ENCODE peak calls at places on chromosomes 1 and 21, in six cellular contexts. One of them, this sample, is unnamed.

GRCh38 chr1:172125812-172126430 is 284.6 kb downstream of the DNM3 start:
- DNase-seq in suprapubic skin: no peak
- DNase-seq in CD8-positive, alpha-beta T cell: no peak
- DNase-seq in cardiac muscle cell: no peak
- DNase-seq in stimulated activated CD4-positive, alpha-beta T cell treated with anti-CD3 and anti-CD28 coated beads, Interleukin-4, amount 100 ng/mL, for 24 hours: no peak
- DNase-seq in hypothalamus: no peak
- DNase-seq in this sample: no peak

GRCh38 chr1:61955261-61955660 is 213.0 kb downstream of the PATJ start:
- DNase-seq in suprapubic skin: no peak
- DNase-seq in CD8-positive, alpha-beta T cell: no peak
- DNase-seq in hypothalamus: no peak
- DNase-seq in stimulated activated CD4-positive, alpha-beta T cell treated with anti-CD3 and anti-CD28 coated beads, Interleukin-4, amount 100 ng/mL, for 24 hours: no peak
- DNase-seq in cardiac muscle cell: no peak
- DNase-seq in this sample: no peak

GRCh38 chr1:120179420-120180348 is 3.4 kb upstream of the SEC22B start:
- DNase-seq in cardiac muscle cell: peak
- DNase-seq in hypothalamus: no peak
- DNase-seq in suprapubic skin: no peak
- DNase-seq in stimulated activated CD4-positive, alpha-beta T cell treated with anti-CD3 and anti-CD28 coated beads, Interleukin-4, amount 100 ng/mL, for 24 hours: no peak
- DNase-seq in CD8-positive, alpha-beta T cell: no peak
- DNase-seq in this sample: peak

GRCh38 chr1:81702903-81703302 is 97.8 kb upstream of the ADGRL2 start:
- DNase-seq in cardiac muscle cell: peak
- DNase-seq in CD8-positive, alpha-beta T cell: no peak
- DNase-seq in stimulated activated CD4-positive, alpha-beta T cell treated with anti-CD3 and anti-CD28 coated beads, Interleukin-4, amount 100 ng/mL, for 24 hours: no peak
- DNase-seq in suprapubic skin: no peak
- DNase-seq in hypothalamus: no peak
- DNase-seq in this sample: no peak

GRCh38 chr1:38000529-38001453 is 4.5 kb downstream of the FHL3 start:
- DNase-seq in CD8-positive, alpha-beta T cell: no peak
- DNase-seq in hypothalamus: no peak
- DNase-seq in stimulated activated CD4-positive, alpha-beta T cell treated with anti-CD3 and anti-CD28 coated beads, Interleukin-4, amount 100 ng/mL, for 24 hours: no peak
- DNase-seq in suprapubic skin: no peak
- DNase-seq in cardiac muscle cell: peak
- DNase-seq in this sample: peak

GRCh38 chr1:68174173-68175113 is 57.9 kb downstream of the WLS start:
- DNase-seq in cardiac muscle cell: peak
- DNase-seq in hypothalamus: no peak
- DNase-seq in CD8-positive, alpha-beta T cell: no peak
- DNase-seq in stimulated activated CD4-positive, alpha-beta T cell treated with anti-CD3 and anti-CD28 coated beads, Interleukin-4, amount 100 ng/mL, for 24 hours: no peak
- DNase-seq in suprapubic skin: no peak
- DNase-seq in this sample: no peak

GRCh38 chr1:155761746-155762400 is 73.0 kb downstream of the DAP3 start:
- DNase-seq in hypothalamus: no peak
- DNase-seq in cardiac muscle cell: peak
- DNase-seq in CD8-positive, alpha-beta T cell: no peak
- DNase-seq in suprapubic skin: no peak
- DNase-seq in stimulated activated CD4-positive, alpha-beta T cell treated with anti-CD3 and anti-CD28 coated beads, Interleukin-4, amount 100 ng/mL, for 24 hours: no peak
- DNase-seq in this sample: no peak

GRCh38 chr1:51189421-51190073 is 46.5 kb upstream of the RNF11 start:
- DNase-seq in suprapubic skin: no peak
- DNase-seq in CD8-positive, alpha-beta T cell: peak
- DNase-seq in cardiac muscle cell: peak
- DNase-seq in stimulated activated CD4-positive, alpha-beta T cell treated with anti-CD3 and anti-CD28 coated beads, Interleukin-4, amount 100 ng/mL, for 24 hours: peak
- DNase-seq in hypothalamus: no peak
- DNase-seq in this sample: no peak

GRCh38 chr1:67645495-67646144 is 39.4 kb upstream of the GADD45A start:
- DNase-seq in suprapubic skin: no peak
- DNase-seq in cardiac muscle cell: peak
- DNase-seq in CD8-positive, alpha-beta T cell: no peak
- DNase-seq in hypothalamus: no peak
- DNase-seq in stimulated activated CD4-positive, alpha-beta T cell treated with anti-CD3 and anti-CD28 coated beads, Interleukin-4, amount 100 ng/mL, for 24 hours: no peak
- DNase-seq in this sample: peak

GRCh38 chr1:162854245-162854860 is 6.6 kb downstream of the CCDC190 start:
- DNase-seq in hypothalamus: no peak
- DNase-seq in stimulated activated CD4-positive, alpha-beta T cell treated with anti-CD3 and anti-CD28 coated beads, Interleukin-4, amount 100 ng/mL, for 24 hours: peak
- DNase-seq in CD8-positive, alpha-beta T cell: peak
- DNase-seq in suprapubic skin: no peak
- DNase-seq in cardiac muscle cell: peak
- DNase-seq in this sample: peak

GRCh38 chr1:108590947-108591346 is 31.0 kb downstream of the EEIG2 start:
- DNase-seq in stimulated activated CD4-positive, alpha-beta T cell treated with anti-CD3 and anti-CD28 coated beads, Interleukin-4, amount 100 ng/mL, for 24 hours: peak
- DNase-seq in suprapubic skin: no peak
- DNase-seq in cardiac muscle cell: peak
- DNase-seq in hypothalamus: no peak
- DNase-seq in CD8-positive, alpha-beta T cell: peak
- DNase-seq in this sample: no peak

GRCh38 chr1:178928041-178928440 is 57.2 kb upstream of the ANGPTL1 start:
- DNase-seq in stimulated activated CD4-positive, alpha-beta T cell treated with anti-CD3 and anti-CD28 coated beads, Interleukin-4, amount 100 ng/mL, for 24 hours: no peak
- DNase-seq in hypothalamus: no peak
- DNase-seq in suprapubic skin: no peak
- DNase-seq in cardiac muscle cell: no peak
- DNase-seq in CD8-positive, alpha-beta T cell: no peak
- DNase-seq in this sample: no peak

GRCh38 chr1:116092752-116093489 is 18.3 kb upstream of the MAB21L3 start:
- DNase-seq in stimulated activated CD4-positive, alpha-beta T cell treated with anti-CD3 and anti-CD28 coated beads, Interleukin-4, amount 100 ng/mL, for 24 hours: no peak
- DNase-seq in cardiac muscle cell: no peak
- DNase-seq in suprapubic skin: no peak
- DNase-seq in CD8-positive, alpha-beta T cell: no peak
- DNase-seq in hypothalamus: no peak
- DNase-seq in this sample: no peak

GRCh38 chr1:25657786-25658760 is 41.5 kb downstream of the MAN1C1 start:
- DNase-seq in stimulated activated CD4-positive, alpha-beta T cell treated with anti-CD3 and anti-CD28 coated beads, Interleukin-4, amount 100 ng/mL, for 24 hours: no peak
- DNase-seq in CD8-positive, alpha-beta T cell: no peak
- DNase-seq in cardiac muscle cell: no peak
- DNase-seq in suprapubic skin: no peak
- DNase-seq in hypothalamus: no peak
- DNase-seq in this sample: no peak

GRCh38 chr1:168260393-168260792 is 20.3 kb upstream of the TBX19 start:
- DNase-seq in CD8-positive, alpha-beta T cell: no peak
- DNase-seq in hypothalamus: no peak
- DNase-seq in stimulated activated CD4-positive, alpha-beta T cell treated with anti-CD3 and anti-CD28 coated beads, Interleukin-4, amount 100 ng/mL, for 24 hours: no peak
- DNase-seq in cardiac muscle cell: no peak
- DNase-seq in suprapubic skin: no peak
- DNase-seq in this sample: no peak

GRCh38 chr1:229410692-229411433 is 23.0 kb downstream of the ACTA1 start:
- DNase-seq in cardiac muscle cell: peak
- DNase-seq in CD8-positive, alpha-beta T cell: no peak
- DNase-seq in hypothalamus: no peak
- DNase-seq in suprapubic skin: no peak
- DNase-seq in stimulated activated CD4-positive, alpha-beta T cell treated with anti-CD3 and anti-CD28 coated beads, Interleukin-4, amount 100 ng/mL, for 24 hours: peak
- DNase-seq in this sample: peak

GRCh38 chr1:210598135-210598652 is 269.5 kb downstream of the HHAT start:
- DNase-seq in cardiac muscle cell: peak
- DNase-seq in CD8-positive, alpha-beta T cell: no peak
- DNase-seq in stimulated activated CD4-positive, alpha-beta T cell treated with anti-CD3 and anti-CD28 coated beads, Interleukin-4, amount 100 ng/mL, for 24 hours: no peak
- DNase-seq in suprapubic skin: no peak
- DNase-seq in hypothalamus: no peak
- DNase-seq in this sample: peak

GRCh38 chr1:205293350-205294074 is 28.0 kb downstream of the NUAK2 start:
- DNase-seq in hypothalamus: no peak
- DNase-seq in suprapubic skin: no peak
- DNase-seq in CD8-positive, alpha-beta T cell: no peak
- DNase-seq in cardiac muscle cell: no peak
- DNase-seq in stimulated activated CD4-positive, alpha-beta T cell treated with anti-CD3 and anti-CD28 coated beads, Interleukin-4, amount 100 ng/mL, for 24 hours: no peak
- DNase-seq in this sample: peak

GRCh38 chr1:6957341-6957740 is 172.1 kb downstream of the CAMTA1 start:
- DNase-seq in stimulated activated CD4-positive, alpha-beta T cell treated with anti-CD3 and anti-CD28 coated beads, Interleukin-4, amount 100 ng/mL, for 24 hours: no peak
- DNase-seq in suprapubic skin: no peak
- DNase-seq in CD8-positive, alpha-beta T cell: no peak
- DNase-seq in cardiac muscle cell: no peak
- DNase-seq in hypothalamus: no peak
- DNase-seq in this sample: no peak

GRCh38 chr21:37594472-37594951 is 227.9 kb downstream of the DYRK1A start:
- DNase-seq in cardiac muscle cell: no peak
- DNase-seq in stimulated activated CD4-positive, alpha-beta T cell treated with anti-CD3 and anti-CD28 coated beads, Interleukin-4, amount 100 ng/mL, for 24 hours: no peak
- DNase-seq in hypothalamus: no peak
- DNase-seq in suprapubic skin: no peak
- DNase-seq in CD8-positive, alpha-beta T cell: no peak
- DNase-seq in this sample: no peak

GRCh38 chr1:90809093-90809492 is 92.0 kb upstream of the BARHL2 start:
- DNase-seq in cardiac muscle cell: no peak
- DNase-seq in suprapubic skin: no peak
- DNase-seq in hypothalamus: no peak
- DNase-seq in CD8-positive, alpha-beta T cell: no peak
- DNase-seq in stimulated activated CD4-positive, alpha-beta T cell treated with anti-CD3 and anti-CD28 coated beads, Interleukin-4, amount 100 ng/mL, for 24 hours: no peak
- DNase-seq in this sample: no peak

GRCh38 chr1:22962558-22962957 is 10.1 kb downstream of the LACTBL1 start:
- DNase-seq in suprapubic skin: no peak
- DNase-seq in cardiac muscle cell: no peak
- DNase-seq in hypothalamus: no peak
- DNase-seq in CD8-positive, alpha-beta T cell: no peak
- DNase-seq in stimulated activated CD4-positive, alpha-beta T cell treated with anti-CD3 and anti-CD28 coated beads, Interleukin-4, amount 100 ng/mL, for 24 hours: no peak
- DNase-seq in this sample: no peak

GRCh38 chr1:34358636-34359035 is 181.9 kb downstream of the C1orf94 start:
- DNase-seq in suprapubic skin: no peak
- DNase-seq in cardiac muscle cell: no peak
- DNase-seq in CD8-positive, alpha-beta T cell: no peak
- DNase-seq in hypothalamus: no peak
- DNase-seq in stimulated activated CD4-positive, alpha-beta T cell treated with anti-CD3 and anti-CD28 coated beads, Interleukin-4, amount 100 ng/mL, for 24 hours: no peak
- DNase-seq in this sample: no peak

GRCh38 chr1:32972814-32973428 is 8.3 kb upstream of the RNF19B start:
- DNase-seq in suprapubic skin: no peak
- DNase-seq in stimulated activated CD4-positive, alpha-beta T cell treated with anti-CD3 and anti-CD28 coated beads, Interleukin-4, amount 100 ng/mL, for 24 hours: no peak
- DNase-seq in CD8-positive, alpha-beta T cell: no peak
- DNase-seq in hypothalamus: peak
- DNase-seq in cardiac muscle cell: peak
- DNase-seq in this sample: peak

GRCh38 chr1:115324649-115325420 is 13.2 kb downstream of the NGF start:
- DNase-seq in cardiac muscle cell: no peak
- DNase-seq in stimulated activated CD4-positive, alpha-beta T cell treated with anti-CD3 and anti-CD28 coated beads, Interleukin-4, amount 100 ng/mL, for 24 hours: no peak
- DNase-seq in suprapubic skin: no peak
- DNase-seq in hypothalamus: no peak
- DNase-seq in CD8-positive, alpha-beta T cell: no peak
- DNase-seq in this sample: no peak

GRCh38 chr1:93666613-93667384 is 14.8 kb downstream of the BCAR3 start:
- DNase-seq in CD8-positive, alpha-beta T cell: no peak
- DNase-seq in stimulated activated CD4-positive, alpha-beta T cell treated with anti-CD3 and anti-CD28 coated beads, Interleukin-4, amount 100 ng/mL, for 24 hours: no peak
- DNase-seq in suprapubic skin: no peak
- DNase-seq in hypothalamus: no peak
- DNase-seq in cardiac muscle cell: peak
- DNase-seq in this sample: peak

GRCh38 chr1:226679853-226680516 is 59.1 kb downstream of the ITPKB start:
- DNase-seq in CD8-positive, alpha-beta T cell: peak
- DNase-seq in hypothalamus: peak
- DNase-seq in suprapubic skin: peak
- DNase-seq in cardiac muscle cell: peak
- DNase-seq in stimulated activated CD4-positive, alpha-beta T cell treated with anti-CD3 and anti-CD28 coated beads, Interleukin-4, amount 100 ng/mL, for 24 hours: peak
- DNase-seq in this sample: peak

GRCh38 chr1:200535605-200536004 is 84.9 kb downstream of the KIF14 start:
- DNase-seq in hypothalamus: no peak
- DNase-seq in CD8-positive, alpha-beta T cell: peak
- DNase-seq in stimulated activated CD4-positive, alpha-beta T cell treated with anti-CD3 and anti-CD28 coated beads, Interleukin-4, amount 100 ng/mL, for 24 hours: peak
- DNase-seq in cardiac muscle cell: peak
- DNase-seq in suprapubic skin: no peak
- DNase-seq in this sample: no peak

GRCh38 chr21:16241500-16241963 is 511.8 kb downstream of the USP25 start:
- DNase-seq in suprapubic skin: no peak
- DNase-seq in stimulated activated CD4-positive, alpha-beta T cell treated with anti-CD3 and anti-CD28 coated beads, Interleukin-4, amount 100 ng/mL, for 24 hours: no peak
- DNase-seq in CD8-positive, alpha-beta T cell: no peak
- DNase-seq in cardiac muscle cell: peak
- DNase-seq in hypothalamus: no peak
- DNase-seq in this sample: peak

This sample was measured in islet precursor cell.